ENCODE peak calls at places on chromosomes 6 and 20, in five cellular contexts. P is heart right ventricle, J is tibial artery, B is tibial nerve, T is astrocyte. U is an unnamed sample.
A peak's percentile ranks its signal among the peaks of the same experiment; 100 is the strongest.

GRCh38 chr20:32727663-32728062 is 15.6 kb downstream of the COMMD7 start:
- DNase-seq in P (no peak), J (no peak), B (no peak), T (peak; percentile 97), U (peak; percentile 99)

GRCh38 chr6:158040051-158040803 is 58.6 kb downstream of the SYNJ2 start:
- DNase-seq in P (no peak), J (peak; percentile 80), B (no peak), T (peak; percentile 100), U (peak; percentile 94)

GRCh38 chr6:6193221-6193745 is 127.2 kb downstream of the F13A1 start:
- DNase-seq in P (no peak), J (no peak), B (no peak), T (no peak), U (no peak)

GRCh38 chr6:149190228-149190831 is 127.2 kb upstream of the TAB2 start:
- DNase-seq in P (no peak), J (no peak), B (no peak), T (peak; percentile 12), U (no peak)

GRCh38 chr6:16058188-16058780 is 70.6 kb upstream of the MYLIP start:
- DNase-seq in P (no peak), J (no peak), B (peak; percentile 51), T (no peak), U (no peak)

GRCh38 chr6:14838041-14838596 is 407.8 kb upstream of the JARID2 start:
- DNase-seq in P (no peak), J (no peak), B (no peak), T (peak; percentile 23), U (no peak)

GRCh38 chr6:40788661-40789111 is 201.5 kb upstream of the LRFN2 start:
- DNase-seq in P (no peak), J (no peak), B (no peak), T (peak; percentile 6), U (no peak)

GRCh38 chr6:3230275-3231212 is 3.1 kb upstream of the TUBB2B start:
- DNase-seq in P (no peak), J (peak; percentile 54), B (peak; percentile 28), T (peak; percentile 46), U (no peak)

GRCh38 chr6:117449549-117450439 is 24.1 kb upstream of the ROS1 start:
- DNase-seq in P (no peak), J (no peak), B (peak; percentile 84), T (peak; percentile 69), U (no peak)

DNA sequence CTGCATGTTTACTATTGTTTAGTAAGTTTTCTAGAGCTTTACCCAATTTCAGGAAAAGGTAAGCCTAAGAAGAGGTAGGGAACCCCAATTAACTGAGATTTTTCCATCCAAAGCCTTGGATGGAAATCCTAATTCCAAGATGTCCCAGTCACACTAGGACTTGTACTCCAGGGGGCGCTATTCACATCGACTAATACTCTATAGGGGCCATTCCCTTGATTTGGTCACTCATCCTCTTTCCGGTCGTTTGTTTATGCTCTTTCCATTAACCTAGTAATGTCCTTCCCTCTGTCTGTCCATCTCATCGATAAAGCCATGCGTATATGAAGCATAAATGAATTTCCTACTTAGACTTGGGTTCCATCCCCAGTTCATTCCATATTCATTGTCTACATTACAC is 80.8 kb upstream of the FUCA2 start:
- DNase-seq in P (no peak), J (no peak), B (no peak), T (no peak), U (no peak)
- TF ChIP-seq CTCF in P (peak; percentile 24), J (no peak), B (no peak), T (no peak), U (peak; percentile 49)

DNA sequence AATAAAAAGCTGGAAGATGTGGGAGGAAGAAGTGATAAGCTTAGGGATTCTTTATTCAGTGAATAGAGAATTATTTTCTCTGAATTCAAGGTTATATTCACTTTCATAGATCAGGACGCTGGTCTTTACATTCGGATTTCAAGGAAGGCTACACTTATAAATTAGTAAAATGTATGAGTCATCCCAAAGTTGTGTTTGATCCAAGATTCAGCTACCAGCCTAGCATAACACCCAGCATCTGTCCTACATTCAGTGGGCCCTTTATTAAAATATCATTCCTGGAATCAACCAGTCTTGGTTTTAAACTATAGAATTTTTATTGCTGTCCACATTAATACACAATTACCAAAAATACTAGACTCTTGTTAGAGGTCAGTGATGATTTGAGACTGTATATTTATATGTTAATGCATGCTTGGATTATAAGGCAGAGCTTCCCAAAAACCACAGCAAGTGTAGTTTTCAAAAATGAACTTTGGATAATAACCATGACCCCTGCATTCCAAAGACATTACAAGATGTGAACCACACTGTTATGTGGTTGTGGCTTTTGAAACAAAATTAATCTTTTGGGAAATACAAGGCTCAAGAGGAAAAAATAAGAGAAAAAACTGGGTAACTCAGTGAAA is 210.7 kb upstream of the CNR1 start:
- DNase-seq in P (no peak), J (no peak), B (no peak), T (peak; percentile 91), U (peak; percentile 27)
- H3K4me1 ChIP-seq in P (peaks cover 10% of the 10 kb centered on the region), J (peaks cover 36% of the 10 kb centered on the region), B (no peaks in the 10 kb centered on the region), T (peaks cover 42% of the 10 kb centered on the region), U (peaks cover 22% of the 10 kb centered on the region)

GRCh38 chr6:163341224-163341623 is 73.3 kb upstream of the QKI start:
- DNase-seq in P (no peak), J (peak; percentile 21), B (no peak), T (no peak), U (no peak)

GRCh38 chr6:163338671-163339405 is 75.7 kb upstream of the QKI start:
- DNase-seq in P (no peak), J (peak; percentile 51), B (no peak), T (peak; percentile 94), U (peak; percentile 88)

GRCh38 chr6:163339466-163339865 is 75.1 kb upstream of the QKI start:
- DNase-seq in P (no peak), J (no peak), B (no peak), T (no peak), U (no peak)

GRCh38 chr6:163341671-163342070 is 72.8 kb upstream of the QKI start:
- DNase-seq in P (no peak), J (peak; percentile 39), B (no peak), T (no peak), U (no peak)

DNA sequence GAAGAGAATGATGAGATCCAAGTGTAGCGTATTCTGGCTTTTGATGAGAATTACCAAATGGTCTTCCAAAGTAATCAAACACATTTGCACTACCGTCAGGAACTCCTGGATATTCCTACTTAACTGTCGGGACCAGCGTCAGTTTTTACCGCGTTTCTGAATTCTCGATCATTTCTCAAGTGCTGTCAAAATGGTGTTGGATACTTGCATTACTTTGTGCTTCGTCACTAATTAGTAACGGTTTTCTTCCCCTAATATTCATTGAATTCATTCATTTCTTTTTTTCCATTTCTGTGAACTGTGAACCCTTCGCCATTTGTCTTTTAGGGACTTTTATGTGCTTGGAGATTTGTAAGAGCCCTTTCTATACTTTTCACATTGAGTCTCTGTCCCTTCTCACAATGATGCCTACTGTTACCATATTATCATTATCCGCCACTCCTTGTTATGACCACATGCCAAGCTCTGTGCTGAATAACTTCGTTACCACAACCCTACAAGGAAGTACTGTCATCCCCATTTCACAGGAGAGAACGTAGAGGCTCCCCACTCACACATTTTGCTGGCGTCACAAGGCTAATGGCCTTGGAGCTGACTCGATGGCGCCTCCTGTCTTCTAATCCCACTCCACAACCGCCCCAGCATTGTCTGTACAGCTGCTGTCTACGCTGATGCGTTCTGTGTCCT is 74.2 kb upstream of the QKI start:
- DNase-seq in P (no peak), J (peak; percentile 24), B (no peak), T (peak; percentile 51), U (no peak)
- TF ChIP-seq CTCF in P (no peak), J (no peak), B (no peak), T (no peak), U (no peak)

GRCh38 chr20:62353289-62354030 is 13.7 kb downstream of the LAMA5 start:
- DNase-seq in P (peak; percentile 18), J (no peak), B (no peak), T (no peak), U (no peak)

GRCh38 chr20:62354031-62354808 is 12.9 kb downstream of the LAMA5 start:
- DNase-seq in P (peak; percentile 20), J (no peak), B (no peak), T (no peak), U (no peak)

GRCh38 chr20:62350629-62351422 is 16.3 kb downstream of the LAMA5 start:
- DNase-seq in P (peak; percentile 8), J (no peak), B (no peak), T (no peak), U (no peak)

GRCh38 chr20:62351469-62352401 is 15.4 kb downstream of the LAMA5 start:
- DNase-seq in P (peak; percentile 21), J (no peak), B (no peak), T (no peak), U (no peak)

GRCh38 chr20:62352402-62353288 is 14.5 kb downstream of the LAMA5 start:
- DNase-seq in P (peak; percentile 87), J (peak; percentile 97), B (no peak), T (no peak), U (peak; percentile 94)
- H3K4me1 ChIP-seq in P (peaks cover 46% of the 10 kb centered on the region), J (peaks cover 61% of the 10 kb centered on the region), B (no peaks in the 10 kb centered on the region), T (peaks cover 36% of the 10 kb centered on the region), U (peaks cover 26% of the 10 kb centered on the region)

DNA sequence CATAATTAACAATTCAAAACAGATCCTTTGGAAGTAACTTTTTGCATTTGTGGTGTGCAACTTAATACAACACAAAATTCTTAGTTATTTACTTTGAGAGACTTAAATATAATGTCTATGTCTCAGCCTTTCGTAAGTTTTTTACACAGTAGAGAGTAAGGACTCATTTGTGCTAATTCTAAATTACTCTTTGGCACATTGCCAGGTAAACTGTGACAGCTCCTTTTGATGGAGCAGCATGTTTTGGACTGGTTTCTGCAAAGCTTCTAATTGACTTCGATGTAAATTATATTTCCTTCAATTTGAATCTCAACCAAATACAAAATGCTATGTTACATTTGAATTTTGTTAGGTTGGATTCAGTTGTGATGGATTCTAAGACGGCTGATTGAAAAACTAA is 450.7 kb upstream of the OPRM1 start:
- DNase-seq in P (no peak), J (no peak), B (no peak), T (no peak), U (no peak)
- TF ChIP-seq CTCF in P (no peak), J (no peak), B (no peak), T (no peak), U (no peak)

GRCh38 chr20:19947611-19948264 is 69.4 kb upstream of the NAA20 start:
- DNase-seq in P (no peak), J (no peak), B (no peak), T (peak; percentile 82), U (no peak)
- H3K4me1 ChIP-seq in P (peaks cover 32% of the 10 kb centered on the region), J (peaks cover 30% of the 10 kb centered on the region), B (no peaks in the 10 kb centered on the region), T (peaks cover 26% of the 10 kb centered on the region), U (peaks cover 26% of the 10 kb centered on the region)

DNA sequence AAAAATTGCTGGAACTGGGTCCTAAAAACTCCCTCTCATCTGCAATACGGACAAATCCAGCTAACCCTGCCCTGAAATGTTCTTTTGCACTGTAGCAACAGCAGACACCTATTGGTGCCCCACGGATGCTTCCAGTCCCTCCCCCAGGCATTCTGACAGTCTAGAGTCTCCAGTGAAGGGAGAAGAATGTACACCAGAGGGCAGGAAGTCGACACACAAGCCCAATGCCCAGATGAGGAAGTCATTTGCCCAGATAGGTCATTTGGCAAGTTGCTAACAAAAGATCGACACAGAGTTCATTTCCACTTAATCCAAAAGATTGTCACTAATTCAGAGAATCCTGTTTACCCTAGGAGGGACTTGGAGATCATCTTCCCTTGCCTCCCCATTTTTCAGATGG is 293.0 kb upstream of the PRDM1 start:
- DNase-seq in P (no peak), J (no peak), B (no peak), T (no peak), U (no peak)
- TF ChIP-seq CTCF in P (no peak), J (no peak), B (no peak), T (no peak), U (peak; percentile 25)